ENCODE peak calls at places on chromosomes 6 and 20, in eight cellular contexts. Q is uterus, O is upper lobe of right lung, I is thoracic aorta, X is Karpas-422, P is neuronal stem cell, R is SK-N-SH, F is fibroblast of villous mesenchyme. M is an unnamed sample.

GRCh38 chr20:58667975-58668374 is 16.9 kb downstream of the STX16 start:
- DNase-seq in O (no peak), R (no peak), I (no peak), F (no peak), X (no peak), P (no peak), Q (no peak), M (no peak)

GRCh38 chr20:54340667-54341081 is 132.8 kb downstream of the PFDN4 start:
- DNase-seq in I (no peak), X (no peak), F (peak; percentile 35), R (no peak), Q (no peak), O (no peak), P (no peak), M (peak; percentile 61)

GRCh38 chr6:25617997-25618396 is 34.0 kb upstream of the SCGN start:
- DNase-seq in Q (no peak), R (no peak), X (peak; percentile 72), F (no peak), P (no peak), O (no peak), I (no peak), M (no peak)

GRCh38 chr6:149961728-149962425 is 1.9 kb upstream of the ULBP1 start:
- DNase-seq in O (no peak), P (no peak), Q (no peak), R (peak; percentile 50), X (peak; percentile 79), I (no peak), F (no peak), M (no peak)

GRCh38 chr6:44100088-44100550 is 27.1 kb downstream of the MRPL14 start:
- DNase-seq in X (peak; percentile 66), I (no peak), R (peak; percentile 47), O (no peak), Q (no peak), P (no peak), F (peak; percentile 36), M (peak; percentile 66)

GRCh38 chr6:154907293-154907692 is 87.8 kb upstream of the TIAM2 start:
- DNase-seq in R (no peak), O (no peak), X (no peak), F (no peak), P (no peak), Q (no peak), I (no peak), M (peak; percentile 17)

GRCh38 chr6:85585741-85586140 is 7.9 kb downstream of the SNX14 start:
- DNase-seq in O (no peak), P (no peak), I (no peak), Q (no peak), R (no peak), X (no peak), F (peak; percentile 37), M (peak; percentile 23)

GRCh38 chr6:134026597-134026996 is 25.8 kb downstream of the SLC2A12 start:
- DNase-seq in Q (no peak), R (no peak), I (no peak), P (no peak), X (no peak), O (no peak), F (peak; percentile 58), M (peak; percentile 68)

GRCh38 chr6:33692760-33693158 is 18.7 kb downstream of the UQCC2 start:
- DNase-seq in X (no peak), O (no peak), I (no peak), Q (no peak), F (no peak), R (no peak), P (no peak), M (no peak)

GRCh38 chr6:21608610-21609009 is 15.1 kb downstream of the SOX4 start:
- DNase-seq in O (no peak), I (no peak), F (no peak), X (no peak), Q (no peak), P (no peak), R (no peak), M (peak; percentile 18)

GRCh38 chr6:139242457-139243240 is 49.1 kb downstream of the TXLNB start:
- DNase-seq in O (no peak), P (no peak), F (no peak), Q (no peak), R (no peak), X (no peak), I (no peak), M (no peak)

GRCh38 chr6:27861276-27861840 is 50.8 kb downstream of the OR2B2 start:
- DNase-seq in X (no peak), F (no peak), Q (no peak), R (no peak), O (no peak), P (no peak), I (no peak), M (no peak)

GRCh38 chr20:40683221-40683893 is 5.7 kb downstream of the MAFB start:
- DNase-seq in P (peak; percentile 37), X (no peak), R (no peak), I (no peak), O (peak; percentile 75), F (no peak), Q (no peak), M (peak; percentile 39)

GRCh38 chr6:37033819-37034790 is 28.6 kb downstream of the FGD2 start:
- DNase-seq in O (no peak), P (no peak), F (no peak), I (no peak), Q (no peak), X (no peak), R (no peak), M (no peak)

GRCh38 chr20:34705008-34705382 is 851 bp downstream of the TP53INP2 start:
- DNase-seq in F (no peak), R (no peak), I (no peak), O (no peak), Q (no peak), P (no peak), X (peak; percentile 65), M (no peak)

GRCh38 chr20:34704177-34705007 is at the start of gene TP53INP2:
- DNase-seq in Q (peak; percentile 91), R (peak; percentile 96), P (peak; percentile 86), I (peak; percentile 80), F (peak; percentile 97), X (peak; percentile 95), O (peak; percentile 96), M (peak; percentile 91)

GRCh38 chr20:34706912-34707784 is 3.0 kb downstream of the TP53INP2 start:
- DNase-seq in R (no peak), P (no peak), I (no peak), Q (no peak), X (no peak), F (no peak), O (no peak), M (no peak)

GRCh38 chr20:34706022-34706875 is 2.1 kb downstream of the TP53INP2 start:
- DNase-seq in X (no peak), O (no peak), I (no peak), R (no peak), P (no peak), Q (no peak), F (no peak), M (no peak)

GRCh38 chr20:34705383-34706021 is 1.4 kb downstream of the TP53INP2 start:
- DNase-seq in Q (no peak), R (no peak), P (no peak), X (peak; percentile 72), F (peak; percentile 69), O (no peak), I (no peak), M (peak; percentile 31)
- H3K4me3 ChIP-seq in Q (no peak overlapping the region), R (peak overlapping the region; percentile 84), P (no peak overlapping the region), X (peak overlapping the region; percentile 77), F (peak overlapping the region; percentile 72), O (peak overlapping the region; percentile 72), I (peak overlapping the region; percentile 92), M (peak overlapping the region; percentile 87)

DNA sequence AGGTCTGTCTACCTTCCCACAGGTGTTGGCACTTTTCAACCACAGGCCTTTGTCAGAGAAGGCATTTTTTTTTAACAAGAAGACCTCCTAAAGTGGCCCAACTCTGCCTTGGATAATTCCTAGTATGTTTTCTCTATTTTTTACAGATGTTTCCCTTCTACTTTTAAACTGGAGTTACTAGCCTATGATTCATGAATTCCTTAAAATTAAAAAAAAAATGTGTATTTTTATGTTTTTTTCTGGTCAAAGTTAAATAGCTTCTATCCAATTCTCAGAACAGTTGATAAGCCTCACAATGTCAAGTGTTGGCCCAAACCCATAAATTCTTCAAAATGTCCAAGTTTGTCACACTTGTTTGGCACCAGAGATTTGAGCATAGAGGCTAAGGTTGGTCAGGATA is 64.1 kb downstream of the JAG1 start:
- DNase-seq in O (no peak), F (no peak), R (no peak), I (no peak), P (no peak), Q (no peak), X (no peak), M (peak; percentile 45)
- H3K4me3 ChIP-seq in O (no peak overlapping the region), F (no peak overlapping the region), R (no peak overlapping the region), I (no peak overlapping the region), P (no peak overlapping the region), Q (no peak overlapping the region), X (no peak overlapping the region), M (no peak overlapping the region)

DNA sequence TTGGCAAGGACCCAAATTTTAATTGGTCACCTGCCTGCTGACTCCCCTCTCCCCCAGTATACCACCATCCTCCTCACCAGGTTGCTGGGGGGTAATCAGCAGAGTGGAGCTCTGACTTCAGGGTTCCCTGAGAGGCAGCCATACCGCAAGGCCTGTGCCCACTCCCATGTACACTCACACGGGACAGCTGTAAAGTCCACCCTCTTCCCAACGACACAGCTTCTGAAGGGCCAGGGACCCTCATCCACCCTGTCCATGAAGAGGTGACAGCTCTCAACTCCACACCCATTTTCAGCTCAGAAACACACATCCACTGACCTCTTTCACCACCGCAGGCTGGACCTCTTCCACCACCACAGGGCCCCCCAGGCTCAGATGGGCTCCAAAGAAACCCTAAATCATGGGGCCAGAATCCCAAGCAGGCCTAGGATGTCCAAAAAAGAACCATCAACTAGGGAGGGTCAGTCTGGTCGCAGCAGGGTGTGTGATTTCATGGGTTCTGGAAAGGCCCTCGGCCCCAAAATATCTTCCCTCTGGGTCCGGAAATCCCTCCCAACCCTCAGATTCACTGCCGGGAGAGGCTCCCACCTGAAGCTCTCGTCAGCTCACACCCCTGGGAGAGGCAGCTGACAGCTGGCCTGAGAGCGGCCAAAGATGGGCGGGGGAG is 29.9 kb downstream of the TFEB start:
- DNase-seq in X (no peak), P (no peak), O (no peak), I (no peak), R (no peak), Q (no peak), F (no peak), M (no peak)
- H3K4me3 ChIP-seq in X (peak overlapping the region; percentile 65), P (no peak overlapping the region), O (no peak overlapping the region), I (peak overlapping the region; percentile 54), R (no peak overlapping the region), Q (no peak overlapping the region), F (no peak overlapping the region), M (no peak overlapping the region)

DNA sequence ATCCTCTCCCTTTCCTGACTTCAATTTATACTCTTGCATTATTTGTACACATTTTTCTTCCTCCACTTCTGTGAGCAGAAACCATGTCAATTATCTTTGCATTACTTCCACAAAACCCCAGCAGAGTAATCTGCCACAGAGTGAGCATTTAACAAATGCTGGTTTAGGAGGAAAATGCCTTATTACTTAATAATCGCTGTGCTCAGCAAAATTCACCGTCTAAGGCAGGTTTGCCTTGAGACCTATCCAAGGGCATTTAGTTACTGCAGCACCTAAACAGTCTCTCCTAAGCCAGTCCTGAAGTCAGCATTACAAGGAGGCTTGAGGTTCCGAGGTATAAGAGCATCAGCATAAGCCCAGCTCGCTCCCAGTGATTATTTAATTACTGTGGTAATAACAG is 28.3 kb downstream of the MAP7 start:
- DNase-seq in O (no peak), R (no peak), P (no peak), I (no peak), Q (no peak), X (no peak), F (no peak), M (no peak)
- H3K4me3 ChIP-seq in O (no peak overlapping the region), R (no peak overlapping the region), P (no peak overlapping the region), I (no peak overlapping the region), Q (no peak overlapping the region), X (no peak overlapping the region), F (no peak overlapping the region), M (no peak overlapping the region)

GRCh38 chr6:28866342-28867077 is 57.3 kb downstream of the TRIM27 start:
- DNase-seq in P (peak; percentile 54), R (peak; percentile 70), I (no peak), O (peak; percentile 93), F (peak; percentile 42), X (peak; percentile 82), Q (peak; percentile 47), M (peak; percentile 41)
- H3K4me3 ChIP-seq in P (peak overlapping the region; percentile 66), R (peak overlapping the region; percentile 72), I (peak overlapping the region; percentile 88), O (peak overlapping the region; percentile 74), F (peak overlapping the region; percentile 73), X (peak overlapping the region; percentile 71), Q (peak overlapping the region; percentile 72), M (peak overlapping the region; percentile 72)

M was measured in choroid plexus epithelial cell.